ENCODE peak calls at places on chromosomes 4 and X, in four cellular contexts. T is midbrain; U is stimulated activated CD4-positive, alpha-beta T cell treated with anti-CD3 and anti-CD28 coated beads, Interleukin-1b, Interleukin-23, amount 100 ng/mL, for 24 hours; C is myocyte. G is an unnamed sample.

GRCh38 chrX:123964155-123964554 is 2.6 kb downstream of the STAG2 start:
- DNase-seq in T (no peak), U (no peak), C (no peak), G (no peak)

GRCh38 chr4:120850048-120850599 is 72.4 kb downstream of the PRDM5 start:
- DNase-seq in T (no peak), U (no peak), C (no peak), G (no peak)

GRCh38 chr4:23978031-23978430 is 88.2 kb upstream of the PPARGC1A start:
- DNase-seq in T (no peak), U (no peak), C (no peak), G (no peak)

GRCh38 chrX:49725923-49726904 is 30.4 kb upstream of the PAGE1 start:
- DNase-seq in T (no peak), U (no peak), C (no peak), G (no peak)

GRCh38 chr4:7357296-7357680 is 77.4 kb downstream of the PSAPL1 start:
- DNase-seq in T (no peak), U (no peak), C (no peak), G (peak)

GRCh38 chr4:68074397-68074796 is 55.3 kb downstream of the TMPRSS11F start:
- DNase-seq in T (no peak), U (no peak), C (peak), G (no peak)

GRCh38 chrX:154544885-154545284 is 1.8 kb downstream of the G6PD start:
- DNase-seq in T (no peak), U (no peak), C (no peak), G (no peak)

GRCh38 chr4:37812713-37813112 is 13.8 kb upstream of the PGM2 start:
- DNase-seq in T (no peak), U (no peak), C (peak), G (no peak)